ENCODE peak calls at places on chromosome 19, in five cellular contexts. P is fibroblast of pulmonary artery; L is stimulated activated CD8-positive, alpha-beta memory T cell treated with anti-CD3 and anti-CD28 coated beads, Interleukin-15, amount 100 ng/mL, for 1 hour; T is astrocyte of the cerebellum; K is GOT3. Q is an unnamed sample.

GRCh38 chr19:14430712-14431111 is 2.4 kb upstream of the PKN1 start:
- DNase-seq in P (no peak), L (no peak), T (no peak), K (no peak), Q (no peak)

GRCh38 chr19:4362871-4363545 is 19.6 kb downstream of the MPND start:
- DNase-seq in P (no peak), L (no peak), T (no peak), K (no peak), Q (no peak)

GRCh38 chr19:29694669-29695627 is 20.1 kb downstream of the C19orf12 start:
- DNase-seq in P (peak), L (peak), T (no peak), K (peak), Q (peak)

GRCh38 chr19:16445238-16446107 is 26.3 kb downstream of the EPS15L1 start:
- DNase-seq in P (no peak), L (no peak), T (no peak), K (no peak), Q (no peak)

GRCh38 chr19:3980353-3981251 is 4.7 kb downstream of the EEF2 start:
- DNase-seq in P (no peak), L (no peak), T (no peak), K (no peak), Q (peak)

GRCh38 chr19:11658954-11659353 is 61.7 kb downstream of the ZNF627 start:
- DNase-seq in P (no peak), L (no peak), T (no peak), K (no peak), Q (no peak)

GRCh38 chr19:37221136-37221535 is 3.1 kb downstream of the ZNF383 start:
- DNase-seq in P (no peak), L (no peak), T (no peak), K (no peak), Q (no peak)

GRCh38 chr19:4776436-4777205 is 14.9 kb upstream of the FEM1A start:
- DNase-seq in P (no peak), L (no peak), T (no peak), K (no peak), Q (no peak)

GRCh38 chr19:29546583-29547190 is 20.9 kb downstream of the VSTM2B start:
- DNase-seq in P (no peak), L (no peak), T (no peak), K (no peak), Q (no peak)

GRCh38 chr19:30443531-30444252 is 71.5 kb downstream of the ZNF536 start:
- DNase-seq in P (no peak), L (no peak), T (no peak), K (no peak), Q (no peak)

GRCh38 chr19:29482855-29483640 is 42.7 kb upstream of the VSTM2B start:
- DNase-seq in P (no peak), L (no peak), T (no peak), K (no peak), Q (peak)

GRCh38 chr19:38494379-38494778 is 60.9 kb downstream of the RYR1 start:
- DNase-seq in P (no peak), L (no peak), T (no peak), K (no peak), Q (no peak)

GRCh38 chr19:14369399-14370168 is 11.7 kb upstream of the ADGRE5 start:
- DNase-seq in P (peak), L (peak), T (peak), K (no peak), Q (no peak)

GRCh38 chr19:3471954-3472655 is 8.2 kb downstream of the SMIM24 start:
- DNase-seq in P (no peak), L (no peak), T (no peak), K (no peak), Q (no peak)

GRCh38 chr19:19417618-19418270 is 12.3 kb downstream of the GATAD2A start:
- DNase-seq in P (no peak), L (no peak), T (no peak), K (no peak), Q (no peak)

GRCh38 chr19:18306903-18307681 is 15.8 kb downstream of the LSM4 start:
- DNase-seq in P (no peak), L (no peak), T (no peak), K (no peak), Q (no peak)

GRCh38 chr19:8506402-8506957 is 4.0 kb upstream of the PRAM1 start:
- DNase-seq in P (no peak), L (no peak), T (no peak), K (no peak), Q (no peak)

GRCh38 chr19:27905074-27905473 is 1307.9 kb downstream of the UQCRFS1 start:
- DNase-seq in P (no peak), L (no peak), T (no peak), K (no peak), Q (no peak)

GRCh38 chr19:53906211-53907192 is 2.6 kb upstream of the CACNG7 start:
- DNase-seq in P (peak), L (peak), T (no peak), K (no peak), Q (no peak)

GRCh38 chr19:55050749-55051532 is 12.0 kb downstream of the RDH13 start:
- DNase-seq in P (no peak), L (no peak), T (no peak), K (no peak), Q (no peak)

GRCh38 chr19:5269279-5269678 is 71.3 kb downstream of the PTPRS start:
- DNase-seq in P (no peak), L (no peak), T (no peak), K (no peak), Q (no peak)

GRCh38 chr19:3404324-3405260 is 38.2 kb downstream of the NFIC start:
- DNase-seq in P (peak), L (no peak), T (peak), K (no peak), Q (peak)

GRCh38 chr19:1987197-1988187 is 28.0 kb downstream of the BTBD2 start:
- DNase-seq in P (no peak), L (no peak), T (no peak), K (no peak), Q (no peak)

GRCh38 chr19:11578342-11579142 is 1.1 kb upstream of the ACP5 start:
- DNase-seq in P (no peak), L (no peak), T (no peak), K (no peak), Q (peak)